ENCODE peak calls at places on chromosomes 6 and 20, in six cellular contexts. A is neuronal stem cell, P is H1, F is mesenchymal stem cell, R is trophoblast cell, S is IMR-90. J is an unnamed sample.

GRCh38 chr6:94462231-94462630 is 1042.9 kb upstream of the EPHA7 start:
- DNase-seq in A (no peak), P (no peak), F (no peak), R (no peak), S (no peak), J (no peak)

GRCh38 chr6:14921170-14921569 is 324.7 kb upstream of the JARID2 start:
- DNase-seq in A (no peak), P (no peak), F (peak; percentile 75), R (peak; percentile 30), S (peak; percentile 12), J (peak; percentile 58)

GRCh38 chr6:167056370-167056769 is 57.2 kb downstream of the CEP43 start:
- DNase-seq in A (no peak), P (no peak), F (peak; percentile 50), R (no peak), S (no peak), J (no peak)

GRCh38 chr6:126040826-126041225 is 54.5 kb downstream of the TRMT11 start:
- DNase-seq in A (no peak), P (no peak), F (peak; percentile 72), R (no peak), S (peak; percentile 78), J (no peak)

GRCh38 chr6:52125572-52125971 is 38.2 kb upstream of the PKHD1 start:
- DNase-seq in A (no peak), P (no peak), F (no peak), R (no peak), S (no peak), J (no peak)

GRCh38 chr6:27237089-27237723 is 10.3 kb upstream of the PRSS16 start:
- DNase-seq in A (no peak), P (peak; percentile 87), F (peak; percentile 56), R (no peak), S (peak; percentile 77), J (peak; percentile 73)

GRCh38 chr20:62506791-62507190 is 31.0 kb upstream of the GATA5 start:
- DNase-seq in A (no peak), P (no peak), F (no peak), R (no peak), S (no peak), J (no peak)

GRCh38 chr20:31570735-31571617 is 34.1 kb upstream of the ID1 start:
- DNase-seq in A (no peak), P (no peak), F (no peak), R (no peak), S (no peak), J (no peak)

GRCh38 chr6:40922281-40922680 is 116.7 kb downstream of the UNC5CL start:
- DNase-seq in A (no peak), P (no peak), F (peak; percentile 39), R (no peak), S (peak; percentile 46), J (no peak)

GRCh38 chr6:133889557-133890301 is 816 bp downstream of the TCF21 start:
- DNase-seq in A (peak; percentile 48), P (peak; percentile 80), F (peak; percentile 74), R (no peak), S (peak; percentile 73), J (peak; percentile 65)
- H3K27ac ChIP-seq in A (no peak overlapping the region), P (no peak overlapping the region), F (no peak overlapping the region), R (no peak overlapping the region), S (peak overlapping the region; percentile 96), J (no peak overlapping the region)

GRCh38 chr6:72876256-72876655 is 254.4 kb downstream of the KCNQ5 start:
- DNase-seq in A (no peak), P (no peak), F (no peak), R (no peak), S (no peak), J (no peak)
- H3K14ac ChIP-seq in A (no peak overlapping the region), P (no peak overlapping the region), F (no peak overlapping the region), R (no peak overlapping the region), S (no peak overlapping the region), J (no peak overlapping the region)

GRCh38 chr20:1119128-1119505 is 715 bp downstream of the PSMF1 start:
- DNase-seq in A (no peak), P (no peak), F (no peak), R (no peak), S (no peak), J (no peak)

GRCh38 chr20:1119524-1119923 is 1.1 kb downstream of the PSMF1 start:
- DNase-seq in A (no peak), P (no peak), F (no peak), R (no peak), S (no peak), J (no peak)

GRCh38 chr20:1118336-1119127 is at the start of gene PSMF1:
- DNase-seq in A (peak; percentile 84), P (peak; percentile 98), F (peak; percentile 90), R (peak; percentile 94), S (peak; percentile 86), J (peak; percentile 95)

GRCh38 chr20:1121439-1121838 is 3.0 kb downstream of the PSMF1 start:
- DNase-seq in A (no peak), P (no peak), F (no peak), R (no peak), S (no peak), J (no peak)

GRCh38 chr20:1118004-1118335 is 432 bp upstream of the PSMF1 start:
- DNase-seq in A (no peak), P (no peak), F (no peak), R (no peak), S (no peak), J (no peak)
- H3K27ac ChIP-seq in A (no peak overlapping the region), P (peak overlapping the region; percentile 17), F (no peak overlapping the region), R (no peak overlapping the region), S (peak overlapping the region; percentile 50), J (no peak overlapping the region)

GRCh38 chr6:2632368-2632767 is 118.4 kb downstream of the MYLK4 start:
- DNase-seq in A (no peak), P (no peak), F (no peak), R (no peak), S (peak; percentile 46), J (no peak)
- H3K14ac ChIP-seq in A (no peak overlapping the region), P (no peak overlapping the region), F (no peak overlapping the region), R (no peak overlapping the region), S (peak overlapping the region; percentile 6), J (no peak overlapping the region)